ENCODE peak calls at places on chromosomes 2 and 18, in ten cellular contexts. One of them, this sample, is unnamed.

GRCh38 chr2:181466661-181467576 is 9.7 kb downstream of the ITGA4 start:
- DNase-seq in GM23338: peak
- DNase-seq in bronchial epithelial cell: peak
- DNase-seq in lower lobe of right lung: peak
- DNase-seq in GM12865: peak
- DNase-seq in kidney: peak
- DNase-seq in GM20000: no peak
- DNase-seq in left ventricle myocardium inferior: peak
- DNase-seq in AG09309: no peak
- DNase-seq in OCI-LY7: peak
- DNase-seq in this sample: no peak

GRCh38 chr2:234091883-234092282 is 41.4 kb downstream of the SPP2 start:
- DNase-seq in GM23338: no peak
- DNase-seq in bronchial epithelial cell: peak
- DNase-seq in lower lobe of right lung: no peak
- DNase-seq in GM12865: no peak
- DNase-seq in kidney: no peak
- DNase-seq in GM20000: no peak
- DNase-seq in left ventricle myocardium inferior: no peak
- DNase-seq in AG09309: no peak
- DNase-seq in OCI-LY7: no peak
- DNase-seq in this sample: no peak

GRCh38 chr2:16316456-16317210 is 349.0 kb downstream of the CYRIA start:
- DNase-seq in GM23338: no peak
- DNase-seq in bronchial epithelial cell: no peak
- DNase-seq in lower lobe of right lung: no peak
- DNase-seq in GM12865: no peak
- DNase-seq in kidney: no peak
- DNase-seq in GM20000: no peak
- DNase-seq in left ventricle myocardium inferior: no peak
- DNase-seq in AG09309: no peak
- DNase-seq in OCI-LY7: no peak
- DNase-seq in this sample: no peak

GRCh38 chr2:204274487-204274886 is 270.8 kb upstream of the PARD3B start:
- DNase-seq in GM23338: no peak
- DNase-seq in bronchial epithelial cell: no peak
- DNase-seq in lower lobe of right lung: no peak
- DNase-seq in GM12865: no peak
- DNase-seq in kidney: no peak
- DNase-seq in GM20000: no peak
- DNase-seq in left ventricle myocardium inferior: no peak
- DNase-seq in AG09309: no peak
- DNase-seq in OCI-LY7: no peak
- DNase-seq in this sample: no peak

GRCh38 chr2:23482188-23482587 is 97.2 kb downstream of the KLHL29 start:
- DNase-seq in GM23338: no peak
- DNase-seq in bronchial epithelial cell: no peak
- DNase-seq in lower lobe of right lung: no peak
- DNase-seq in GM12865: no peak
- DNase-seq in kidney: peak
- DNase-seq in GM20000: no peak
- DNase-seq in left ventricle myocardium inferior: no peak
- DNase-seq in AG09309: no peak
- DNase-seq in OCI-LY7: no peak
- DNase-seq in this sample: no peak

GRCh38 chr2:156411835-156412234 is 24.3 kb upstream of the GPD2 start:
- DNase-seq in GM23338: no peak
- DNase-seq in bronchial epithelial cell: no peak
- DNase-seq in lower lobe of right lung: no peak
- DNase-seq in GM12865: no peak
- DNase-seq in kidney: no peak
- DNase-seq in GM20000: no peak
- DNase-seq in left ventricle myocardium inferior: no peak
- DNase-seq in AG09309: no peak
- DNase-seq in OCI-LY7: no peak
- DNase-seq in this sample: no peak

GRCh38 chr2:218259099-218259921 is 1.5 kb upstream of the GPBAR1 start:
- DNase-seq in GM23338: peak
- DNase-seq in bronchial epithelial cell: peak
- DNase-seq in lower lobe of right lung: peak
- DNase-seq in GM12865: no peak
- DNase-seq in kidney: peak
- DNase-seq in GM20000: no peak
- DNase-seq in left ventricle myocardium inferior: peak
- DNase-seq in AG09309: peak
- DNase-seq in OCI-LY7: no peak
- DNase-seq in this sample: no peak

GRCh38 chr2:232316382-232317190 is 62.0 kb upstream of the ALPP start:
- DNase-seq in GM23338: no peak
- DNase-seq in bronchial epithelial cell: no peak
- DNase-seq in lower lobe of right lung: no peak
- DNase-seq in GM12865: no peak
- DNase-seq in kidney: no peak
- DNase-seq in GM20000: no peak
- DNase-seq in left ventricle myocardium inferior: no peak
- DNase-seq in AG09309: no peak
- DNase-seq in OCI-LY7: no peak
- DNase-seq in this sample: no peak

GRCh38 chr2:7010376-7010775 is 93.2 kb downstream of the RNF144A start:
- DNase-seq in GM23338: no peak
- DNase-seq in bronchial epithelial cell: no peak
- DNase-seq in lower lobe of right lung: no peak
- DNase-seq in GM12865: no peak
- DNase-seq in kidney: no peak
- DNase-seq in GM20000: no peak
- DNase-seq in left ventricle myocardium inferior: no peak
- DNase-seq in AG09309: peak
- DNase-seq in OCI-LY7: no peak
- DNase-seq in this sample: no peak

GRCh38 chr2:241886840-241887447 is 17.4 kb downstream of the RTP5 start:
- DNase-seq in GM23338: no peak
- DNase-seq in bronchial epithelial cell: no peak
- DNase-seq in lower lobe of right lung: no peak
- DNase-seq in GM12865: no peak
- DNase-seq in kidney: no peak
- DNase-seq in GM20000: no peak
- DNase-seq in left ventricle myocardium inferior: no peak
- DNase-seq in AG09309: no peak
- DNase-seq in OCI-LY7: no peak
- DNase-seq in this sample: no peak

GRCh38 chr2:70887550-70888229 is 48.0 kb upstream of the ATP6V1B1 start:
- DNase-seq in GM23338: peak
- DNase-seq in bronchial epithelial cell: no peak
- DNase-seq in lower lobe of right lung: no peak
- DNase-seq in GM12865: peak
- DNase-seq in kidney: peak
- DNase-seq in GM20000: peak
- DNase-seq in left ventricle myocardium inferior: no peak
- DNase-seq in AG09309: no peak
- DNase-seq in OCI-LY7: no peak
- DNase-seq in this sample: peak

GRCh38 chr2:99469394-99469793 is 20.4 kb downstream of the REV1 start:
- DNase-seq in GM23338: no peak
- DNase-seq in bronchial epithelial cell: no peak
- DNase-seq in lower lobe of right lung: no peak
- DNase-seq in GM12865: no peak
- DNase-seq in kidney: no peak
- DNase-seq in GM20000: no peak
- DNase-seq in left ventricle myocardium inferior: no peak
- DNase-seq in AG09309: no peak
- DNase-seq in OCI-LY7: no peak
- DNase-seq in this sample: no peak

GRCh38 chr2:157418215-157418614 is 25.7 kb downstream of the CYTIP start:
- DNase-seq in GM23338: no peak
- DNase-seq in bronchial epithelial cell: no peak
- DNase-seq in lower lobe of right lung: no peak
- DNase-seq in GM12865: no peak
- DNase-seq in kidney: no peak
- DNase-seq in GM20000: no peak
- DNase-seq in left ventricle myocardium inferior: no peak
- DNase-seq in AG09309: no peak
- DNase-seq in OCI-LY7: no peak
- DNase-seq in this sample: no peak

GRCh38 chr2:120919771-120920437 is 184.2 kb downstream of the GLI2 start:
- DNase-seq in GM23338: no peak
- DNase-seq in bronchial epithelial cell: no peak
- DNase-seq in lower lobe of right lung: no peak
- DNase-seq in GM12865: no peak
- DNase-seq in kidney: peak
- DNase-seq in GM20000: no peak
- DNase-seq in left ventricle myocardium inferior: peak
- DNase-seq in AG09309: no peak
- DNase-seq in OCI-LY7: no peak
- DNase-seq in this sample: no peak

GRCh38 chr2:200352631-200353030 is 46.1 kb downstream of the SPATS2L start:
- DNase-seq in GM23338: no peak
- DNase-seq in bronchial epithelial cell: peak
- DNase-seq in lower lobe of right lung: no peak
- DNase-seq in GM12865: no peak
- DNase-seq in kidney: no peak
- DNase-seq in GM20000: no peak
- DNase-seq in left ventricle myocardium inferior: no peak
- DNase-seq in AG09309: no peak
- DNase-seq in OCI-LY7: no peak
- DNase-seq in this sample: no peak

GRCh38 chr2:10361220-10361588 is 58.5 kb downstream of the HPCAL1 start:
- DNase-seq in GM23338: no peak
- DNase-seq in bronchial epithelial cell: peak
- DNase-seq in lower lobe of right lung: no peak
- DNase-seq in GM12865: no peak
- DNase-seq in kidney: no peak
- DNase-seq in GM20000: no peak
- DNase-seq in left ventricle myocardium inferior: no peak
- DNase-seq in AG09309: no peak
- DNase-seq in OCI-LY7: no peak
- DNase-seq in this sample: no peak

GRCh38 chr2:2574401-2575184 is 243.5 kb upstream of the MYT1L start:
- DNase-seq in GM23338: no peak
- DNase-seq in bronchial epithelial cell: no peak
- DNase-seq in lower lobe of right lung: no peak
- DNase-seq in GM12865: no peak
- DNase-seq in kidney: no peak
- DNase-seq in GM20000: no peak
- DNase-seq in left ventricle myocardium inferior: no peak
- DNase-seq in AG09309: no peak
- DNase-seq in OCI-LY7: no peak
- DNase-seq in this sample: no peak

GRCh38 chr18:32072321-32072720 is 19.4 kb upstream of the RNF138 start:
- DNase-seq in GM23338: peak
- DNase-seq in bronchial epithelial cell: peak
- DNase-seq in lower lobe of right lung: no peak
- DNase-seq in GM12865: peak
- DNase-seq in kidney: no peak
- DNase-seq in GM20000: peak
- DNase-seq in left ventricle myocardium inferior: no peak
- DNase-seq in AG09309: no peak
- DNase-seq in OCI-LY7: peak
- DNase-seq in this sample: peak

GRCh38 chr2:36356199-36356989 is 816 bp downstream of the CRIM1 start:
- DNase-seq in GM23338: peak
- DNase-seq in bronchial epithelial cell: no peak
- DNase-seq in lower lobe of right lung: peak
- DNase-seq in GM12865: peak
- DNase-seq in kidney: peak
- DNase-seq in GM20000: peak
- DNase-seq in left ventricle myocardium inferior: peak
- DNase-seq in AG09309: no peak
- DNase-seq in OCI-LY7: peak
- DNase-seq in this sample: peak

GRCh38 chr2:101991731-101992145 is at the start of gene IL1R2:
- DNase-seq in GM23338: no peak
- DNase-seq in bronchial epithelial cell: no peak
- DNase-seq in lower lobe of right lung: peak
- DNase-seq in GM12865: no peak
- DNase-seq in kidney: no peak
- DNase-seq in GM20000: no peak
- DNase-seq in left ventricle myocardium inferior: peak
- DNase-seq in AG09309: no peak
- DNase-seq in OCI-LY7: no peak
- DNase-seq in this sample: no peak
- TF ChIP-seq CTCF in GM23338: peak
- TF ChIP-seq CTCF in bronchial epithelial cell: no peak
- TF ChIP-seq CTCF in lower lobe of right lung: no peak
- TF ChIP-seq CTCF in GM12865: no peak
- TF ChIP-seq CTCF in kidney: no peak
- TF ChIP-seq CTCF in GM20000: no peak
- TF ChIP-seq CTCF in left ventricle myocardium inferior: no peak
- TF ChIP-seq CTCF in AG09309: no peak
- TF ChIP-seq CTCF in OCI-LY7: no peak
- TF ChIP-seq CTCF in this sample: no peak

DNA sequence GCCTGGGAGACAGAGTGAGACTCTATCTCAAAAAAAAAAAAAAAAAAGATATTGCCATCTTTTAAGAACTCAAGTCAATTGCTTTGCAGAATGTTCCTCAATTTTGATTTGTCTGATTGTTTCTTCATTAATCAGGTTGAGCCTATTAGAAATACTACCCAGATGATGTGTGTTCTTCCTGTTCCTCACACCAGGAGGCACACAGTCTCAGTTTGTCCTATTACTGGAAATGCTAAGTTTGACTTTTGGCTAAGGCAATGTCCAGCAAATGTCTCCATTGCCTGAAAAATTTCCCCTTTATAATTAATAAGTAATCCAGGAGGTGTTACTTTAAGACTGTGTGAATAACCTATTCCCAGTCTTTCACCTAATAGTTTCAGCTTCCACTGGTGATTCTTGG is 28.4 kb downstream of the BOLA3 start:
- DNase-seq in GM23338: no peak
- DNase-seq in bronchial epithelial cell: no peak
- DNase-seq in lower lobe of right lung: no peak
- DNase-seq in GM12865: peak
- DNase-seq in kidney: no peak
- DNase-seq in GM20000: no peak
- DNase-seq in left ventricle myocardium inferior: no peak
- DNase-seq in AG09309: no peak
- DNase-seq in OCI-LY7: no peak
- DNase-seq in this sample: no peak
- TF ChIP-seq CTCF in GM23338: no peak
- TF ChIP-seq CTCF in bronchial epithelial cell: no peak
- TF ChIP-seq CTCF in lower lobe of right lung: no peak
- TF ChIP-seq CTCF in GM12865: peak
- TF ChIP-seq CTCF in kidney: no peak
- TF ChIP-seq CTCF in GM20000: no peak
- TF ChIP-seq CTCF in left ventricle myocardium inferior: no peak
- TF ChIP-seq CTCF in AG09309: no peak
- TF ChIP-seq CTCF in OCI-LY7: peak
- TF ChIP-seq CTCF in this sample: no peak

GRCh38 chr2:139946690-139947089 is 1166.5 kb upstream of the NXPH2 start:
- DNase-seq in GM23338: peak
- DNase-seq in bronchial epithelial cell: no peak
- DNase-seq in lower lobe of right lung: no peak
- DNase-seq in GM12865: no peak
- DNase-seq in kidney: no peak
- DNase-seq in GM20000: no peak
- DNase-seq in left ventricle myocardium inferior: no peak
- DNase-seq in AG09309: no peak
- DNase-seq in OCI-LY7: no peak
- DNase-seq in this sample: no peak
- TF ChIP-seq CTCF in GM23338: peak
- TF ChIP-seq CTCF in bronchial epithelial cell: no peak
- TF ChIP-seq CTCF in lower lobe of right lung: no peak
- TF ChIP-seq CTCF in GM12865: no peak
- TF ChIP-seq CTCF in kidney: no peak
- TF ChIP-seq CTCF in GM20000: no peak
- TF ChIP-seq CTCF in left ventricle myocardium inferior: no peak
- TF ChIP-seq CTCF in AG09309: no peak
- TF ChIP-seq CTCF in OCI-LY7: no peak
- TF ChIP-seq CTCF in this sample: no peak

GRCh38 chr2:214587442-214587841 is 176.6 kb downstream of the VWC2L start:
- DNase-seq in GM23338: peak
- DNase-seq in bronchial epithelial cell: no peak
- DNase-seq in lower lobe of right lung: no peak
- DNase-seq in GM12865: peak
- DNase-seq in kidney: no peak
- DNase-seq in GM20000: no peak
- DNase-seq in left ventricle myocardium inferior: no peak
- DNase-seq in AG09309: no peak
- DNase-seq in OCI-LY7: peak
- DNase-seq in this sample: no peak
- TF ChIP-seq CTCF in GM23338: peak
- TF ChIP-seq CTCF in bronchial epithelial cell: peak
- TF ChIP-seq CTCF in lower lobe of right lung: no peak
- TF ChIP-seq CTCF in GM12865: peak
- TF ChIP-seq CTCF in kidney: peak
- TF ChIP-seq CTCF in GM20000: no peak
- TF ChIP-seq CTCF in left ventricle myocardium inferior: no peak
- TF ChIP-seq CTCF in AG09309: peak
- TF ChIP-seq CTCF in OCI-LY7: peak
- TF ChIP-seq CTCF in this sample: no peak

This sample was measured in GM13976.